ENCODE peak calls at places on chromosomes 12 and 14, in five cellular contexts. K, U, J, L and W are unnamed samples.
A peak's percentile ranks its signal among the peaks of the same experiment; 100 is the strongest.

GRCh38 chr12:1553987-1554982 is 40.1 kb downstream of the FBXL14 start:
- DNase-seq in K (no peak), U (peak; percentile 87), J (no peak), L (no peak), W (no peak)

GRCh38 chr14:28365510-28365909 is 401.1 kb upstream of the FOXG1 start:
- DNase-seq in K (no peak), U (no peak), J (no peak), L (no peak), W (no peak)

GRCh38 chr12:52197371-52198231 is 5.8 kb upstream of the KRT80 start:
- DNase-seq in K (peak; percentile 28), U (no peak), J (no peak), L (no peak), W (no peak)

GRCh38 chr14:65028937-65029336 is 42.2 kb downstream of the FNTB start:
- DNase-seq in K (no peak), U (no peak), J (no peak), L (no peak), W (no peak)

GRCh38 chr14:105881021-105881930 is 354.9 kb downstream of the TMEM121 start:
- DNase-seq in K (no peak), U (no peak), J (peak; percentile 63), L (no peak), W (no peak)

GRCh38 chr14:23113346-23114119 is 5.5 kb downstream of the CEBPE start:
- DNase-seq in K (no peak), U (no peak), J (no peak), L (no peak), W (no peak)

GRCh38 chr12:45419317-45419716 is 203.4 kb downstream of the ANO6 start:
- DNase-seq in K (no peak), U (peak; percentile 12), J (no peak), L (no peak), W (no peak)

GRCh38 chr14:71237556-71237955 is 330.3 kb downstream of the PCNX1 start:
- DNase-seq in K (no peak), U (no peak), J (no peak), L (no peak), W (no peak)

GRCh38 chr12:91098942-91099341 is 12.4 kb downstream of the LUM start:
- DNase-seq in K (peak; percentile 70), U (no peak), J (no peak), L (peak; percentile 84), W (peak; percentile 76)

GRCh38 chr12:98352218-98352811 is 163.1 kb upstream of the TMPO start:
- DNase-seq in K (peak; percentile 77), U (no peak), J (no peak), L (peak; percentile 83), W (peak; percentile 95)

GRCh38 chr14:105665247-105665950 is 139.0 kb downstream of the TMEM121 start:
- DNase-seq in K (no peak), U (no peak), J (no peak), L (no peak), W (no peak)

GRCh38 chr12:34389378-34390170 is 367.3 kb downstream of the ALG10 start:
- DNase-seq in K (no peak), U (no peak), J (peak; percentile 21), L (no peak), W (no peak)

GRCh38 chr12:66724616-66725015 is 45.7 kb upstream of the GRIP1 start:
- DNase-seq in K (no peak), U (no peak), J (no peak), L (no peak), W (no peak)

GRCh38 chr12:42090899-42091298 is 53.8 kb downstream of the GXYLT1 start:
- DNase-seq in K (no peak), U (no peak), J (no peak), L (peak; percentile 57), W (peak; percentile 33)